ENCODE peak calls at places on chromosomes 12 and 14, in seven cellular contexts. One of them, this sample, is unnamed.

GRCh38 chr12:5226581-5226980 is 182.9 kb downstream of the KCNA5 start:
- DNase-seq in activated T-cell treated with anti-CD3 and anti-CD28 coated beads for 1 hour: no peak
- DNase-seq in Caki2: no peak
- DNase-seq in stimulated activated CD8-positive, alpha-beta memory T cell treated with anti-CD3 and anti-CD28 coated beads, Interleukin-2, amount 100 ng/mL, for 1 hour: no peak
- DNase-seq in HT-29: no peak
- DNase-seq in GM12892: no peak
- DNase-seq in stimulated activated CD4-positive, alpha-beta T cell treated with anti-CD3 and anti-CD28 coated beads, Interleukin-1b, Interleukin-23, amount 100 ng/mL, for 24 hours: no peak
- DNase-seq in this sample: no peak

GRCh38 chr14:74213907-74214803 is 25.1 kb upstream of the VSX2 start:
- DNase-seq in activated T-cell treated with anti-CD3 and anti-CD28 coated beads for 1 hour: no peak
- DNase-seq in Caki2: no peak
- DNase-seq in stimulated activated CD8-positive, alpha-beta memory T cell treated with anti-CD3 and anti-CD28 coated beads, Interleukin-2, amount 100 ng/mL, for 1 hour: no peak
- DNase-seq in HT-29: no peak
- DNase-seq in GM12892: no peak
- DNase-seq in stimulated activated CD4-positive, alpha-beta T cell treated with anti-CD3 and anti-CD28 coated beads, Interleukin-1b, Interleukin-23, amount 100 ng/mL, for 24 hours: no peak
- DNase-seq in this sample: no peak

GRCh38 chr12:41442905-41443304 is 254.8 kb downstream of the PDZRN4 start:
- DNase-seq in activated T-cell treated with anti-CD3 and anti-CD28 coated beads for 1 hour: no peak
- DNase-seq in Caki2: no peak
- DNase-seq in stimulated activated CD8-positive, alpha-beta memory T cell treated with anti-CD3 and anti-CD28 coated beads, Interleukin-2, amount 100 ng/mL, for 1 hour: no peak
- DNase-seq in HT-29: no peak
- DNase-seq in GM12892: no peak
- DNase-seq in stimulated activated CD4-positive, alpha-beta T cell treated with anti-CD3 and anti-CD28 coated beads, Interleukin-1b, Interleukin-23, amount 100 ng/mL, for 24 hours: no peak
- DNase-seq in this sample: no peak

GRCh38 chr14:85090681-85091080 is 439.3 kb upstream of the FLRT2 start:
- DNase-seq in activated T-cell treated with anti-CD3 and anti-CD28 coated beads for 1 hour: no peak
- DNase-seq in Caki2: no peak
- DNase-seq in stimulated activated CD8-positive, alpha-beta memory T cell treated with anti-CD3 and anti-CD28 coated beads, Interleukin-2, amount 100 ng/mL, for 1 hour: no peak
- DNase-seq in HT-29: no peak
- DNase-seq in GM12892: no peak
- DNase-seq in stimulated activated CD4-positive, alpha-beta T cell treated with anti-CD3 and anti-CD28 coated beads, Interleukin-1b, Interleukin-23, amount 100 ng/mL, for 24 hours: no peak
- DNase-seq in this sample: no peak

GRCh38 chr12:3035171-3035570 is 42.0 kb upstream of the TSPAN9 start:
- DNase-seq in activated T-cell treated with anti-CD3 and anti-CD28 coated beads for 1 hour: no peak
- DNase-seq in Caki2: no peak
- DNase-seq in stimulated activated CD8-positive, alpha-beta memory T cell treated with anti-CD3 and anti-CD28 coated beads, Interleukin-2, amount 100 ng/mL, for 1 hour: no peak
- DNase-seq in HT-29: no peak
- DNase-seq in GM12892: no peak
- DNase-seq in stimulated activated CD4-positive, alpha-beta T cell treated with anti-CD3 and anti-CD28 coated beads, Interleukin-1b, Interleukin-23, amount 100 ng/mL, for 24 hours: no peak
- DNase-seq in this sample: no peak

GRCh38 chr12:105986779-105987686 is 151.7 kb downstream of the NUAK1 start:
- DNase-seq in activated T-cell treated with anti-CD3 and anti-CD28 coated beads for 1 hour: no peak
- DNase-seq in Caki2: no peak
- DNase-seq in stimulated activated CD8-positive, alpha-beta memory T cell treated with anti-CD3 and anti-CD28 coated beads, Interleukin-2, amount 100 ng/mL, for 1 hour: no peak
- DNase-seq in HT-29: no peak
- DNase-seq in GM12892: no peak
- DNase-seq in stimulated activated CD4-positive, alpha-beta T cell treated with anti-CD3 and anti-CD28 coated beads, Interleukin-1b, Interleukin-23, amount 100 ng/mL, for 24 hours: no peak
- DNase-seq in this sample: no peak

GRCh38 chr14:88422919-88423318 is 37.5 kb downstream of the SPATA7 start:
- DNase-seq in activated T-cell treated with anti-CD3 and anti-CD28 coated beads for 1 hour: no peak
- DNase-seq in Caki2: no peak
- DNase-seq in stimulated activated CD8-positive, alpha-beta memory T cell treated with anti-CD3 and anti-CD28 coated beads, Interleukin-2, amount 100 ng/mL, for 1 hour: no peak
- DNase-seq in HT-29: no peak
- DNase-seq in GM12892: no peak
- DNase-seq in stimulated activated CD4-positive, alpha-beta T cell treated with anti-CD3 and anti-CD28 coated beads, Interleukin-1b, Interleukin-23, amount 100 ng/mL, for 24 hours: no peak
- DNase-seq in this sample: no peak

GRCh38 chr12:57093412-57094193 is 4.7 kb downstream of the NAB2 start:
- DNase-seq in activated T-cell treated with anti-CD3 and anti-CD28 coated beads for 1 hour: peak; percentile 53
- DNase-seq in Caki2: no peak
- DNase-seq in stimulated activated CD8-positive, alpha-beta memory T cell treated with anti-CD3 and anti-CD28 coated beads, Interleukin-2, amount 100 ng/mL, for 1 hour: peak; percentile 42
- DNase-seq in HT-29: no peak
- DNase-seq in GM12892: peak; percentile 93
- DNase-seq in stimulated activated CD4-positive, alpha-beta T cell treated with anti-CD3 and anti-CD28 coated beads, Interleukin-1b, Interleukin-23, amount 100 ng/mL, for 24 hours: peak; percentile 75
- DNase-seq in this sample: no peak

GRCh38 chr14:68950111-68950510 is 29.0 kb downstream of the ACTN1 start:
- DNase-seq in activated T-cell treated with anti-CD3 and anti-CD28 coated beads for 1 hour: no peak
- DNase-seq in Caki2: no peak
- DNase-seq in stimulated activated CD8-positive, alpha-beta memory T cell treated with anti-CD3 and anti-CD28 coated beads, Interleukin-2, amount 100 ng/mL, for 1 hour: no peak
- DNase-seq in HT-29: no peak
- DNase-seq in GM12892: no peak
- DNase-seq in stimulated activated CD4-positive, alpha-beta T cell treated with anti-CD3 and anti-CD28 coated beads, Interleukin-1b, Interleukin-23, amount 100 ng/mL, for 24 hours: no peak
- DNase-seq in this sample: no peak

GRCh38 chr12:53048780-53049401 is 974 bp upstream of the TNS2 start:
- DNase-seq in activated T-cell treated with anti-CD3 and anti-CD28 coated beads for 1 hour: no peak
- DNase-seq in Caki2: no peak
- DNase-seq in stimulated activated CD8-positive, alpha-beta memory T cell treated with anti-CD3 and anti-CD28 coated beads, Interleukin-2, amount 100 ng/mL, for 1 hour: no peak
- DNase-seq in HT-29: no peak
- DNase-seq in GM12892: peak; percentile 2
- DNase-seq in stimulated activated CD4-positive, alpha-beta T cell treated with anti-CD3 and anti-CD28 coated beads, Interleukin-1b, Interleukin-23, amount 100 ng/mL, for 24 hours: no peak
- DNase-seq in this sample: no peak

GRCh38 chr14:23121401-23121800 is 2.3 kb upstream of the CEBPE start:
- DNase-seq in activated T-cell treated with anti-CD3 and anti-CD28 coated beads for 1 hour: no peak
- DNase-seq in Caki2: no peak
- DNase-seq in stimulated activated CD8-positive, alpha-beta memory T cell treated with anti-CD3 and anti-CD28 coated beads, Interleukin-2, amount 100 ng/mL, for 1 hour: no peak
- DNase-seq in HT-29: no peak
- DNase-seq in GM12892: no peak
- DNase-seq in stimulated activated CD4-positive, alpha-beta T cell treated with anti-CD3 and anti-CD28 coated beads, Interleukin-1b, Interleukin-23, amount 100 ng/mL, for 24 hours: no peak
- DNase-seq in this sample: peak; percentile 30

GRCh38 chr14:96630281-96630680 is 128.1 kb downstream of the PAPOLA start:
- DNase-seq in activated T-cell treated with anti-CD3 and anti-CD28 coated beads for 1 hour: no peak
- DNase-seq in Caki2: no peak
- DNase-seq in stimulated activated CD8-positive, alpha-beta memory T cell treated with anti-CD3 and anti-CD28 coated beads, Interleukin-2, amount 100 ng/mL, for 1 hour: no peak
- DNase-seq in HT-29: no peak
- DNase-seq in GM12892: no peak
- DNase-seq in stimulated activated CD4-positive, alpha-beta T cell treated with anti-CD3 and anti-CD28 coated beads, Interleukin-1b, Interleukin-23, amount 100 ng/mL, for 24 hours: no peak
- DNase-seq in this sample: no peak